ENCODE peak calls at places on chromosomes 16 and 17, in five cellular contexts. H is hepatic stellate cell; Y is midbrain; A is CD4-positive, CD25-positive, alpha-beta regulatory T cell; W is AG09319. X is an unnamed sample.

GRCh38 chr16:15807603-15808009 is 49.2 kb downstream of the MYH11 start:
- DNase-seq in W (no peak), Y (no peak), H (peak), A (no peak), X (no peak)

GRCh38 chr16:56072096-56072495 is 119.2 kb upstream of the GNAO1 start:
- DNase-seq in A (no peak), H (no peak), W (no peak), Y (no peak), X (no peak)

GRCh38 chr17:76720941-76721340 is 5.5 kb downstream of the JMJD6 start:
- DNase-seq in A (no peak), W (no peak), H (no peak), Y (no peak), X (no peak)

GRCh38 chr17:80633197-80633596 is 88.6 kb downstream of the RPTOR start:
- DNase-seq in A (no peak), H (no peak), Y (no peak), W (no peak), X (no peak)

GRCh38 chr16:68247400-68247799 is 2.2 kb downstream of the PLA2G15 start:
- DNase-seq in W (no peak), A (no peak), Y (peak), H (no peak), X (no peak)

GRCh38 chr16:17205279-17206139 is 265.3 kb downstream of the XYLT1 start:
- DNase-seq in W (peak), H (peak), Y (no peak), A (no peak), X (no peak)

GRCh38 chr16:57479422-57480126 is 6.7 kb downstream of the DOK4 start:
- DNase-seq in A (no peak), H (peak), Y (peak), W (peak), X (peak)

GRCh38 chr17:59761385-59762021 is 54.0 kb downstream of the VMP1 start:
- DNase-seq in W (no peak), H (no peak), A (no peak), Y (no peak), X (no peak)

GRCh38 chr16:70592106-70592571 is 54.2 kb upstream of the IL34 start:
- DNase-seq in A (no peak), W (no peak), Y (no peak), H (no peak), X (no peak)

GRCh38 chr17:56868716-56869115 is 34.8 kb downstream of the DGKE start:
- DNase-seq in Y (no peak), H (no peak), W (no peak), A (no peak), X (no peak)

GRCh38 chr16:20409398-20410152 is at the start of gene ACSM5:
- DNase-seq in W (no peak), A (no peak), H (no peak), Y (peak), X (no peak)

GRCh38 chr17:2701161-2701995 is 10.2 kb downstream of the CLUH start:
- DNase-seq in Y (no peak), W (no peak), A (no peak), H (no peak), X (no peak)

GRCh38 chr17:39229274-39229913 is 3.6 kb upstream of the STAC2 start:
- DNase-seq in W (no peak), H (peak), A (no peak), Y (no peak), X (peak)

GRCh38 chr16:67883872-67884261 is 818 bp upstream of the NRN1L start:
- DNase-seq in A (peak), H (peak), Y (peak), W (no peak), X (peak)

GRCh38 chr17:74295625-74296547 is 21.9 kb downstream of the DNAI2 start:
- DNase-seq in H (no peak), A (no peak), W (no peak), Y (no peak), X (no peak)

GRCh38 chr16:49469930-49470451 is 96.4 kb downstream of the C16orf78 start:
- DNase-seq in H (no peak), W (no peak), A (no peak), Y (no peak), X (no peak)

GRCh38 chr17:13297198-13297597 is 279.4 kb upstream of the ELAC2 start:
- DNase-seq in Y (no peak), H (no peak), W (no peak), A (no peak), X (no peak)

GRCh38 chr16:3654249-3654991 is at the start of gene DNASE1:
- DNase-seq in A (peak), H (peak), W (no peak), Y (peak), X (peak)

GRCh38 chr16:8866884-8867482 is 1.8 kb downstream of the CARHSP1 start:
- DNase-seq in Y (peak), W (no peak), A (no peak), H (no peak), X (no peak)

GRCh38 chr16:88914750-88915368 is 48.4 kb upstream of the PABPN1L start:
- DNase-seq in H (no peak), W (peak), Y (no peak), A (no peak), X (no peak)

GRCh38 chr17:45895304-45895968 is 1.1 kb downstream of the MAPT start:
- DNase-seq in A (peak), W (no peak), Y (peak), H (no peak), X (no peak)

GRCh38 chr17:50452627-50453300 is 15.9 kb downstream of the CHAD start:
- DNase-seq in A (no peak), H (no peak), W (no peak), Y (no peak), X (no peak)

GRCh38 chr17:72104164-72104862 is 16.5 kb upstream of the SOX9 start:
- DNase-seq in W (no peak), A (no peak), Y (peak), H (no peak), X (no peak)

GRCh38 chr17:46962374-46962790 is 16.7 kb downstream of the RPRML start:
- DNase-seq in A (no peak), H (peak), W (no peak), Y (no peak), X (no peak)

GRCh38 chr16:83336630-83337029 is 471.1 kb upstream of the HSBP1 start:
- DNase-seq in A (no peak), H (no peak), W (peak), Y (no peak), X (peak)

GRCh38 chr16:19137621-19138128 is 23.9 kb downstream of the ITPRIPL2 start:
- DNase-seq in Y (no peak), W (no peak), A (no peak), H (no peak), X (no peak)